ENCODE peak calls at places on chromosomes 5 and 9, in nine cellular contexts. One of them, this sample, is unnamed.

GRCh38 chr5:115209279-115209678 is 39.6 kb upstream of the TRIM36 start:
- DNase-seq in tibial nerve: peak; percentile 11
- DNase-seq in colonic mucosa: no peak
- DNase-seq in Peyer's patch: peak; percentile 60
- DNase-seq in cardiac muscle cell: no peak
- DNase-seq in IMR-90: peak; percentile 2
- DNase-seq in sigmoid colon: no peak
- DNase-seq in esophagus squamous epithelium: peak; percentile 11
- DNase-seq in psoas muscle: no peak
- DNase-seq in this sample: no peak

GRCh38 chr5:95959051-95959963 is 2.3 kb downstream of the ELL2 start:
- DNase-seq in cardiac muscle cell: peak; percentile 27
- DNase-seq in psoas muscle: no peak
- DNase-seq in sigmoid colon: no peak
- DNase-seq in Peyer's patch: no peak
- DNase-seq in esophagus squamous epithelium: no peak
- DNase-seq in tibial nerve: no peak
- DNase-seq in colonic mucosa: no peak
- DNase-seq in IMR-90: peak; percentile 33
- DNase-seq in this sample: no peak

GRCh38 chr9:135494791-135495559 is 5.5 kb upstream of the MRPS2 start:
- DNase-seq in colonic mucosa: no peak
- DNase-seq in IMR-90: no peak
- DNase-seq in esophagus squamous epithelium: no peak
- DNase-seq in sigmoid colon: peak; percentile 58
- DNase-seq in cardiac muscle cell: no peak
- DNase-seq in Peyer's patch: no peak
- DNase-seq in tibial nerve: no peak
- DNase-seq in psoas muscle: no peak
- DNase-seq in this sample: peak; percentile 24

GRCh38 chr5:1062761-1063568 is 48.9 kb downstream of the SLC12A7 start:
- DNase-seq in esophagus squamous epithelium: no peak
- DNase-seq in sigmoid colon: no peak
- DNase-seq in IMR-90: no peak
- DNase-seq in psoas muscle: peak; percentile 45
- DNase-seq in cardiac muscle cell: no peak
- DNase-seq in tibial nerve: no peak
- DNase-seq in colonic mucosa: no peak
- DNase-seq in Peyer's patch: no peak
- DNase-seq in this sample: no peak

GRCh38 chr9:121278535-121279169 is 10.7 kb downstream of the GSN start:
- DNase-seq in esophagus squamous epithelium: no peak
- DNase-seq in Peyer's patch: no peak
- DNase-seq in tibial nerve: peak; percentile 90
- DNase-seq in colonic mucosa: peak; percentile 83
- DNase-seq in sigmoid colon: peak; percentile 94
- DNase-seq in psoas muscle: peak; percentile 73
- DNase-seq in cardiac muscle cell: peak; percentile 54
- DNase-seq in IMR-90: peak; percentile 99
- DNase-seq in this sample: peak; percentile 72

GRCh38 chr5:155883966-155884555 is 442.9 kb upstream of the SGCD start:
- DNase-seq in cardiac muscle cell: no peak
- DNase-seq in tibial nerve: no peak
- DNase-seq in sigmoid colon: no peak
- DNase-seq in Peyer's patch: no peak
- DNase-seq in psoas muscle: no peak
- DNase-seq in esophagus squamous epithelium: no peak
- DNase-seq in colonic mucosa: no peak
- DNase-seq in IMR-90: peak; percentile 1
- DNase-seq in this sample: no peak

GRCh38 chr9:113622600-113623400 is 159.3 kb downstream of the RGS3 start:
- DNase-seq in tibial nerve: no peak
- DNase-seq in Peyer's patch: no peak
- DNase-seq in sigmoid colon: peak; percentile 62
- DNase-seq in psoas muscle: no peak
- DNase-seq in IMR-90: peak; percentile 89
- DNase-seq in cardiac muscle cell: peak; percentile 55
- DNase-seq in colonic mucosa: no peak
- DNase-seq in esophagus squamous epithelium: no peak
- DNase-seq in this sample: no peak

GRCh38 chr9:110918316-110919054 is 119.8 kb downstream of the LPAR1 start:
- DNase-seq in sigmoid colon: no peak
- DNase-seq in esophagus squamous epithelium: no peak
- DNase-seq in Peyer's patch: no peak
- DNase-seq in colonic mucosa: no peak
- DNase-seq in psoas muscle: no peak
- DNase-seq in tibial nerve: no peak
- DNase-seq in cardiac muscle cell: no peak
- DNase-seq in IMR-90: peak; percentile 89
- DNase-seq in this sample: no peak

GRCh38 chr5:160171656-160172055 is 52.4 kb upstream of the PWWP2A start:
- DNase-seq in colonic mucosa: no peak
- DNase-seq in Peyer's patch: no peak
- DNase-seq in IMR-90: no peak
- DNase-seq in esophagus squamous epithelium: no peak
- DNase-seq in tibial nerve: no peak
- DNase-seq in sigmoid colon: no peak
- DNase-seq in psoas muscle: no peak
- DNase-seq in cardiac muscle cell: no peak
- DNase-seq in this sample: no peak

GRCh38 chr5:160166069-160166972 is 47.1 kb upstream of the PWWP2A start:
- DNase-seq in esophagus squamous epithelium: no peak
- DNase-seq in cardiac muscle cell: no peak
- DNase-seq in psoas muscle: no peak
- DNase-seq in colonic mucosa: no peak
- DNase-seq in sigmoid colon: no peak
- DNase-seq in tibial nerve: no peak
- DNase-seq in Peyer's patch: no peak
- DNase-seq in IMR-90: no peak
- DNase-seq in this sample: no peak

GRCh38 chr5:160166973-160167622 is 47.8 kb upstream of the PWWP2A start:
- DNase-seq in IMR-90: no peak
- DNase-seq in Peyer's patch: no peak
- DNase-seq in psoas muscle: no peak
- DNase-seq in sigmoid colon: no peak
- DNase-seq in tibial nerve: no peak
- DNase-seq in esophagus squamous epithelium: no peak
- DNase-seq in cardiac muscle cell: no peak
- DNase-seq in colonic mucosa: no peak
- DNase-seq in this sample: no peak

GRCh38 chr5:160167623-160168165 is 48.4 kb upstream of the PWWP2A start:
- DNase-seq in esophagus squamous epithelium: no peak
- DNase-seq in IMR-90: no peak
- DNase-seq in sigmoid colon: no peak
- DNase-seq in colonic mucosa: no peak
- DNase-seq in cardiac muscle cell: no peak
- DNase-seq in tibial nerve: no peak
- DNase-seq in psoas muscle: no peak
- DNase-seq in Peyer's patch: no peak
- DNase-seq in this sample: no peak

DNA sequence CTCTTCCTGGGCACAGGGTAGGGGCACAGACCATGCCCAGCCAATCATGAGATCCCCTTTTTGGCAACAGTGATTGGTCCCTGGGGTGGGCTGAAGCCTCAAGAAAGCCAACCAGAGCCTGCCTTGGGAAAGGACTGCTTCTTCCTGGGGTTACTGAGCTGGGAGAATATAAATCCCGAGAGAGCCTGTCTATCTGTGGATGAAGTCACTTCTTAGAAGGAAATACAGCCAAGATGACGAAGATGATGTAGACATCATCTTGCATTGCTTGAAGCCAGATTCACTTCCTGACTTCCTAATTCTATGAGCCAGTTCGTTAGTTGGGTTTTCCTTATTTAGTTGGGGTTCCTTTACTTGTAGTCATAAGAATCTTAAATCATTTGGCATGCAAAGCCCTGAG is 50.1 kb upstream of the PWWP2A start:
- DNase-seq in esophagus squamous epithelium: no peak
- DNase-seq in Peyer's patch: no peak
- DNase-seq in IMR-90: peak; percentile 97
- DNase-seq in tibial nerve: no peak
- DNase-seq in colonic mucosa: no peak
- DNase-seq in psoas muscle: no peak
- DNase-seq in sigmoid colon: no peak
- DNase-seq in cardiac muscle cell: no peak
- DNase-seq in this sample: no peak
- H3K4me1 ChIP-seq in esophagus squamous epithelium: peaks cover 21% of the 10 kb centered on the region
- H3K4me1 ChIP-seq in Peyer's patch: no peaks in the 10 kb centered on the region
- H3K4me1 ChIP-seq in IMR-90: peaks cover 18% of the 10 kb centered on the region
- H3K4me1 ChIP-seq in tibial nerve: peaks cover 41% of the 10 kb centered on the region
- H3K4me1 ChIP-seq in colonic mucosa: peaks cover 6% of the 10 kb centered on the region
- H3K4me1 ChIP-seq in psoas muscle: peaks cover 10% of the 10 kb centered on the region
- H3K4me1 ChIP-seq in sigmoid colon: peaks cover 16% of the 10 kb centered on the region
- H3K4me1 ChIP-seq in cardiac muscle cell: peaks cover 26% of the 10 kb centered on the region
- H3K4me1 ChIP-seq in this sample: peaks cover 24% of the 10 kb centered on the region

GRCh38 chr9:2125909-2126308 is 110.8 kb downstream of the SMARCA2 start:
- DNase-seq in psoas muscle: no peak
- DNase-seq in IMR-90: peak; percentile 30
- DNase-seq in Peyer's patch: no peak
- DNase-seq in tibial nerve: no peak
- DNase-seq in sigmoid colon: no peak
- DNase-seq in colonic mucosa: no peak
- DNase-seq in esophagus squamous epithelium: no peak
- DNase-seq in cardiac muscle cell: no peak
- DNase-seq in this sample: no peak
- H3K4me1 ChIP-seq in psoas muscle: peaks cover 55% of the 10 kb centered on the region
- H3K4me1 ChIP-seq in IMR-90: peaks cover 11% of the 10 kb centered on the region
- H3K4me1 ChIP-seq in Peyer's patch: no peaks in the 10 kb centered on the region
- H3K4me1 ChIP-seq in tibial nerve: peaks cover 66% of the 10 kb centered on the region
- H3K4me1 ChIP-seq in sigmoid colon: peaks cover 65% of the 10 kb centered on the region
- H3K4me1 ChIP-seq in colonic mucosa: no peaks in the 10 kb centered on the region
- H3K4me1 ChIP-seq in esophagus squamous epithelium: peaks cover 21% of the 10 kb centered on the region
- H3K4me1 ChIP-seq in cardiac muscle cell: peaks cover 6% of the 10 kb centered on the region
- H3K4me1 ChIP-seq in this sample: peaks cover 49% of the 10 kb centered on the region

GRCh38 chr9:126676102-126676684 is 62.5 kb downstream of the LMX1B start:
- DNase-seq in psoas muscle: no peak
- DNase-seq in tibial nerve: no peak
- DNase-seq in sigmoid colon: no peak
- DNase-seq in cardiac muscle cell: no peak
- DNase-seq in esophagus squamous epithelium: no peak
- DNase-seq in IMR-90: no peak
- DNase-seq in colonic mucosa: no peak
- DNase-seq in Peyer's patch: no peak
- DNase-seq in this sample: no peak

GRCh38 chr9:126673689-126674364 is 60.1 kb downstream of the LMX1B start:
- DNase-seq in psoas muscle: no peak
- DNase-seq in cardiac muscle cell: peak; percentile 38
- DNase-seq in Peyer's patch: no peak
- DNase-seq in IMR-90: peak; percentile 2
- DNase-seq in esophagus squamous epithelium: no peak
- DNase-seq in tibial nerve: no peak
- DNase-seq in colonic mucosa: no peak
- DNase-seq in sigmoid colon: no peak
- DNase-seq in this sample: no peak

GRCh38 chr9:126675147-126675467 is 61.4 kb downstream of the LMX1B start:
- DNase-seq in esophagus squamous epithelium: no peak
- DNase-seq in colonic mucosa: no peak
- DNase-seq in psoas muscle: no peak
- DNase-seq in IMR-90: no peak
- DNase-seq in cardiac muscle cell: no peak
- DNase-seq in sigmoid colon: no peak
- DNase-seq in Peyer's patch: no peak
- DNase-seq in tibial nerve: no peak
- DNase-seq in this sample: no peak

GRCh38 chr9:126672634-126673284 is 59.0 kb downstream of the LMX1B start:
- DNase-seq in tibial nerve: no peak
- DNase-seq in sigmoid colon: no peak
- DNase-seq in esophagus squamous epithelium: no peak
- DNase-seq in colonic mucosa: no peak
- DNase-seq in psoas muscle: no peak
- DNase-seq in Peyer's patch: no peak
- DNase-seq in IMR-90: no peak
- DNase-seq in cardiac muscle cell: no peak
- DNase-seq in this sample: no peak

DNA sequence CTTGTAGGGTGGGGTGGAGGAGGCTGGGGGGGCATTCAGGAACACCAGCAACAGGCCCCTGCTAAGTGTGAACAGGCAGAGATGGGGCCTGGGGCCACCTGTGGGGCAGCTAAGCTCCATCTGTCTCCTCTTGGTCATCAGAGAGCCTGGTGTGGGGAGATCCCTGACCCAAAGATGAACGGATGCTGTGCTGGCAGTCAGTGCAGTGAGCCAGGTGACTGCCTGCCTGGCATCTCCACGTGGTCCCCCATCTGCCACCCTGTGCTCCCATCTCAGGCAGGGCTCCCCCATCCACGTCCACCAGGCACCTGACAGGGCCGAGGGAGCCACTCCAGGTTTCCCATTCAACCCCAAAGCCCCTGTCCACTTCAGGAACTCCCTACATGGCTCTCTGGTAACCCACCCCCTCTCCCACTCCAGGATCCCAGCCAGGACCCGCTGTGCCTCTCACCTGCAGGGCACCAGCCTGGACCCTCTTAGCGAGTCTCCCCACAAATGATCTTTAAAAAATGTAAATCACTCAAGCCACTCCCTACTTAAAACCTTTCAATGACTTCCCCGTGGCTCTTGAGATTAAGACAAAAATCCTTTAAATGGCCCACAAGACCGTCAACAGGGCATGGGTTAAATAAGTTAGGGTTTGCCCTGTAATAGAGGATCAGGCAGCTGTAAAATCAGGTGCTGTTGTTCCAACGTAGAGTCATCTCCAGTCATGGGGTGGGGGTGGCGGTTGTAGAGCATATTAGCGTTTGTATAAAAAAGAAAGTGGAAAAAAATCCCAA is 60.8 kb downstream of the LMX1B start:
- DNase-seq in tibial nerve: no peak
- DNase-seq in Peyer's patch: no peak
- DNase-seq in cardiac muscle cell: no peak
- DNase-seq in esophagus squamous epithelium: no peak
- DNase-seq in sigmoid colon: no peak
- DNase-seq in IMR-90: no peak
- DNase-seq in psoas muscle: no peak
- DNase-seq in colonic mucosa: no peak
- DNase-seq in this sample: no peak
- H3K4me1 ChIP-seq in tibial nerve: peaks cover 20% of the 10 kb centered on the region
- H3K4me1 ChIP-seq in Peyer's patch: no peaks in the 10 kb centered on the region
- H3K4me1 ChIP-seq in cardiac muscle cell: no peaks in the 10 kb centered on the region
- H3K4me1 ChIP-seq in esophagus squamous epithelium: no peaks in the 10 kb centered on the region
- H3K4me1 ChIP-seq in sigmoid colon: no peaks in the 10 kb centered on the region
- H3K4me1 ChIP-seq in IMR-90: no peaks in the 10 kb centered on the region
- H3K4me1 ChIP-seq in psoas muscle: no peaks in the 10 kb centered on the region
- H3K4me1 ChIP-seq in colonic mucosa: no peaks in the 10 kb centered on the region
- H3K4me1 ChIP-seq in this sample: peaks cover 7% of the 10 kb centered on the region

GRCh38 chr5:14270212-14270702 is 127.1 kb downstream of the TRIO start:
- DNase-seq in esophagus squamous epithelium: no peak
- DNase-seq in colonic mucosa: peak; percentile 49
- DNase-seq in IMR-90: peak; percentile 64
- DNase-seq in cardiac muscle cell: peak; percentile 95
- DNase-seq in sigmoid colon: no peak
- DNase-seq in Peyer's patch: no peak
- DNase-seq in psoas muscle: peak; percentile 80
- DNase-seq in tibial nerve: peak; percentile 32
- DNase-seq in this sample: no peak

GRCh38 chr5:14268738-14269137 is 125.6 kb downstream of the TRIO start:
- DNase-seq in Peyer's patch: no peak
- DNase-seq in IMR-90: peak; percentile 50
- DNase-seq in cardiac muscle cell: no peak
- DNase-seq in tibial nerve: peak; percentile 45
- DNase-seq in sigmoid colon: no peak
- DNase-seq in psoas muscle: no peak
- DNase-seq in esophagus squamous epithelium: no peak
- DNase-seq in colonic mucosa: no peak
- DNase-seq in this sample: no peak

GRCh38 chr5:14268236-14268701 is 125.1 kb downstream of the TRIO start:
- DNase-seq in cardiac muscle cell: no peak
- DNase-seq in Peyer's patch: no peak
- DNase-seq in sigmoid colon: no peak
- DNase-seq in tibial nerve: no peak
- DNase-seq in IMR-90: peak; percentile 81
- DNase-seq in colonic mucosa: no peak
- DNase-seq in psoas muscle: peak; percentile 72
- DNase-seq in esophagus squamous epithelium: no peak
- DNase-seq in this sample: no peak

GRCh38 chr5:14267166-14267838 is 124.2 kb downstream of the TRIO start:
- DNase-seq in cardiac muscle cell: peak; percentile 62
- DNase-seq in Peyer's patch: no peak
- DNase-seq in psoas muscle: no peak
- DNase-seq in colonic mucosa: no peak
- DNase-seq in esophagus squamous epithelium: no peak
- DNase-seq in sigmoid colon: no peak
- DNase-seq in IMR-90: no peak
- DNase-seq in tibial nerve: no peak
- DNase-seq in this sample: no peak

DNA sequence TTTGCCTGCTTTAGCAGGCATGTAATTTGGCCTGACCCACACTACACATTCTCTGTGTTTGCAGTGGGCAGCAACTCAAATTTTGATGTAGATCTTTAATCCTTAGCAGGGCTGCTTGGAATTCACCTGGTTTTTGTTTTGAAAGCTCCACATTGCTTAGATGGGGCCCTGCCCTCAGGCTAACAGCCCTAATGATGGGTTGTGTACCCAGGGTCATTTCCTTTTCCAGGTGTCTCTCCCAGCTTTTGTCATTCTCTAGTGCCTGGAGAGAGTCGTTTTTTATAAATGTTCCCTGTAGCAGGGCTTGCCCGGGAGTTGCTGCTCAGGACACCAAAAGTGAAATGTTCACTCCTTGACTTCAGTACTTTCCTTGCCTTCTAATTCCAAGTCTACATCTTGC is 126.3 kb downstream of the TRIO start:
- DNase-seq in cardiac muscle cell: no peak
- DNase-seq in colonic mucosa: no peak
- DNase-seq in IMR-90: no peak
- DNase-seq in tibial nerve: no peak
- DNase-seq in esophagus squamous epithelium: no peak
- DNase-seq in Peyer's patch: no peak
- DNase-seq in psoas muscle: no peak
- DNase-seq in sigmoid colon: no peak
- DNase-seq in this sample: no peak
- H3K4me1 ChIP-seq in cardiac muscle cell: peaks cover 73% of the 10 kb centered on the region
- H3K4me1 ChIP-seq in colonic mucosa: peaks cover 15% of the 10 kb centered on the region
- H3K4me1 ChIP-seq in IMR-90: peaks cover 36% of the 10 kb centered on the region
- H3K4me1 ChIP-seq in tibial nerve: peaks cover 62% of the 10 kb centered on the region
- H3K4me1 ChIP-seq in esophagus squamous epithelium: peaks cover 30% of the 10 kb centered on the region
- H3K4me1 ChIP-seq in Peyer's patch: peaks cover 9% of the 10 kb centered on the region
- H3K4me1 ChIP-seq in psoas muscle: peaks cover 64% of the 10 kb centered on the region
- H3K4me1 ChIP-seq in sigmoid colon: peaks cover 76% of the 10 kb centered on the region
- H3K4me1 ChIP-seq in this sample: peaks cover 48% of the 10 kb centered on the region

This sample was measured in lower lobe of right lung.